ENCODE peak calls at places on chromosome 13, in four cellular contexts. One of them, this sample, is unnamed.

GRCh38 chr13:24040835-24041234 is 119.7 kb upstream of the SPATA13 start:
- DNase-seq in HepG2: no peak
- DNase-seq in GM12878: no peak
- DNase-seq in K562: no peak
- DNase-seq in this sample: no peak

GRCh38 chr13:19960673-19961015 is 2.1 kb downstream of the ZMYM2 start:
- DNase-seq in GM12878: no peak
- DNase-seq in HepG2: no peak
- DNase-seq in K562: no peak
- DNase-seq in this sample: no peak

GRCh38 chr13:96020155-96020575 is 33.0 kb downstream of the UGGT2 start:
- DNase-seq in K562: peak
- DNase-seq in GM12878: peak
- DNase-seq in HepG2: peak
- DNase-seq in this sample: no peak

GRCh38 chr13:110445722-110446569 is 115.6 kb downstream of the RAB20 start:
- DNase-seq in HepG2: no peak
- DNase-seq in GM12878: no peak
- DNase-seq in K562: no peak
- DNase-seq in this sample: no peak

GRCh38 chr13:90896022-90896421 is 451.5 kb upstream of the MIR17HG start:
- DNase-seq in K562: no peak
- DNase-seq in HepG2: no peak
- DNase-seq in GM12878: no peak
- DNase-seq in this sample: no peak

GRCh38 chr13:46899801-46900200 is 2.9 kb upstream of the HTR2A start:
- DNase-seq in K562: no peak
- DNase-seq in HepG2: no peak
- DNase-seq in GM12878: no peak
- DNase-seq in this sample: no peak

GRCh38 chr13:81987677-81988357 is 1646.9 kb upstream of the SPRY2 start:
- DNase-seq in K562: no peak
- DNase-seq in HepG2: no peak
- DNase-seq in GM12878: no peak
- DNase-seq in this sample: no peak

GRCh38 chr13:96792736-96793444 is 201.4 kb downstream of the OXGR1 start:
- DNase-seq in GM12878: no peak
- DNase-seq in K562: no peak
- DNase-seq in HepG2: no peak
- DNase-seq in this sample: no peak

GRCh38 chr13:40668335-40668734 is 1.9 kb upstream of the FOXO1 start:
- DNase-seq in K562: peak
- DNase-seq in GM12878: no peak
- DNase-seq in HepG2: peak
- DNase-seq in this sample: no peak

GRCh38 chr13:99991013-99991805 is 9.6 kb downstream of the ZIC2 start:
- DNase-seq in GM12878: no peak
- DNase-seq in HepG2: no peak
- DNase-seq in K562: no peak
- DNase-seq in this sample: no peak

GRCh38 chr13:48000559-48001126 is 430 bp downstream of the SUCLA2 start:
- DNase-seq in K562: peak
- DNase-seq in HepG2: no peak
- DNase-seq in GM12878: no peak
- DNase-seq in this sample: no peak

GRCh38 chr13:110232756-110233155 is 74.2 kb downstream of the COL4A1 start:
- DNase-seq in K562: no peak
- DNase-seq in HepG2: no peak
- DNase-seq in GM12878: no peak
- DNase-seq in this sample: no peak

GRCh38 chr13:95485045-95485517 is 67.4 kb upstream of the CLDN10 start:
- DNase-seq in K562: peak
- DNase-seq in GM12878: no peak
- DNase-seq in HepG2: peak
- DNase-seq in this sample: no peak

GRCh38 chr13:97448503-97449251 is 14.7 kb downstream of the RAP2A start:
- DNase-seq in HepG2: no peak
- DNase-seq in GM12878: peak
- DNase-seq in K562: no peak
- DNase-seq in this sample: no peak

GRCh38 chr13:98129059-98129741 is 13.7 kb upstream of the FARP1 start:
- DNase-seq in HepG2: no peak
- DNase-seq in K562: no peak
- DNase-seq in GM12878: no peak
- DNase-seq in this sample: no peak

GRCh38 chr13:24511019-24511823 is 1.4 kb downstream of the PARP4 start:
- DNase-seq in GM12878: peak
- DNase-seq in HepG2: peak
- DNase-seq in K562: peak
- DNase-seq in this sample: no peak

GRCh38 chr13:30108216-30108912 is 199.0 kb downstream of the KATNAL1 start:
- DNase-seq in GM12878: no peak
- DNase-seq in K562: no peak
- DNase-seq in HepG2: no peak
- DNase-seq in this sample: no peak

GRCh38 chr13:45859682-45860081 is 8.1 kb upstream of the SIAH3 start:
- DNase-seq in K562: no peak
- DNase-seq in GM12878: no peak
- DNase-seq in HepG2: no peak
- DNase-seq in this sample: no peak

GRCh38 chr13:90402613-90403012 is 944.9 kb upstream of the MIR17HG start:
- DNase-seq in K562: no peak
- DNase-seq in GM12878: no peak
- DNase-seq in HepG2: no peak
- DNase-seq in this sample: no peak

GRCh38 chr13:48533986-48534600 is 1.2 kb upstream of the RCBTB2 start:
- DNase-seq in HepG2: no peak
- DNase-seq in K562: no peak
- DNase-seq in GM12878: no peak
- DNase-seq in this sample: no peak

GRCh38 chr13:27449936-27450828 is at the start of gene MTIF3:
- DNase-seq in GM12878: peak
- DNase-seq in K562: peak
- DNase-seq in HepG2: peak
- DNase-seq in this sample: peak
- TF ChIP-seq EP300 in GM12878: no peak
- TF ChIP-seq EP300 in K562: no peak
- TF ChIP-seq EP300 in HepG2: no peak
- TF ChIP-seq EP300 in this sample: no peak

DNA sequence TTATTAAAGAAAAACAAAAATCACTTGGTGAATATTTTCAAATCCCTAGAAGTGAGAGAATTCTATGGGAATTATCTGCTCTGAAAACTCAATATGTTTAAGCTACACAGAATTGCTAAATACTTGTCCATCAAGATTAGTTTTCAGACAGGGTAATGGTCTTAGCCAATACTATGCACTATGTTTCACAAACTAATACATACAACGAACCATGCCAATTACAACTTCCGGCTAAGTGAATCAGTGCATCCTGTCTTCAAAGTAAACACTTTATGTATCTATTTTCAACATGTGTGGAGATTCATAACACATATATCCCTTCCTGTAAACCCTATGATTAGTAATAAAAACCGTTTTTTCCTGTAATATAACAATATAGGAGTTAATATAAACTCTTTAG is 181.5 kb downstream of the POSTN start:
- DNase-seq in K562: no peak
- DNase-seq in GM12878: no peak
- DNase-seq in HepG2: no peak
- DNase-seq in this sample: no peak
- TF ChIP-seq BRCA1 in K562: no peak
- TF ChIP-seq BRCA1 in GM12878: no peak
- TF ChIP-seq BRCA1 in HepG2: no peak
- TF ChIP-seq BRCA1 in this sample: no peak

GRCh38 chr13:39512687-39513086 is 90.3 kb downstream of the LHFPL6 start:
- DNase-seq in GM12878: no peak
- DNase-seq in K562: no peak
- DNase-seq in HepG2: no peak
- DNase-seq in this sample: no peak

GRCh38 chr13:39515231-39515630 is 87.8 kb downstream of the LHFPL6 start:
- DNase-seq in HepG2: no peak
- DNase-seq in K562: no peak
- DNase-seq in GM12878: no peak
- DNase-seq in this sample: no peak

GRCh38 chr13:39509616-39510015 is 93.4 kb downstream of the LHFPL6 start:
- DNase-seq in HepG2: no peak
- DNase-seq in K562: no peak
- DNase-seq in GM12878: no peak
- DNase-seq in this sample: no peak

GRCh38 chr13:39506559-39507390 is 96.2 kb downstream of the LHFPL6 start:
- DNase-seq in K562: no peak
- DNase-seq in GM12878: no peak
- DNase-seq in HepG2: no peak
- DNase-seq in this sample: no peak

GRCh38 chr13:39510296-39510695 is 92.7 kb downstream of the LHFPL6 start:
- DNase-seq in HepG2: no peak
- DNase-seq in GM12878: peak
- DNase-seq in K562: no peak
- DNase-seq in this sample: no peak
- TF ChIP-seq EP300 in HepG2: no peak
- TF ChIP-seq EP300 in GM12878: no peak
- TF ChIP-seq EP300 in K562: no peak
- TF ChIP-seq EP300 in this sample: no peak

GRCh38 chr13:37956536-37956935 is 87.0 kb upstream of the TRPC4 start:
- DNase-seq in HepG2: no peak
- DNase-seq in GM12878: no peak
- DNase-seq in K562: no peak
- DNase-seq in this sample: no peak
- TF ChIP-seq BRCA1 in HepG2: no peak
- TF ChIP-seq BRCA1 in GM12878: no peak
- TF ChIP-seq BRCA1 in K562: no peak
- TF ChIP-seq BRCA1 in this sample: no peak

DNA sequence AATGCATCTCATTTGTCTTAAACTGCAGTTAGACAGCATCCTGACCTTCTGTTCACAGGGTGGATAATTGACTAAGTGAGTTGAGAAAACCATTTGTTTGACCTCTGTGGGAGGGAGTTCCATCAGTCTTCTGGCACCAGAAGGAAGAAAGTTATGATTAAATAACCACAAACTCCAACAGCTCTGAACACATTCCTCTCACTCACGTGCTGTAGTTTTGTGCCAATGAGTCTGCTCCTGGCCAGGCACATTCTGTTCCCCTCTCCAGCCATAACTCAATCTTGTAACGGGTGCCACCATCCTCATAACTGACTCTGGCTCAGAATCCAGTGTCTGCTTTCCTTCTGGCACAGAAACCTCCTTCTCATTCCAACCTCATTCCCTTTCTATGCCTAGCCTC is 817.1 kb downstream of the SLITRK1 start:
- DNase-seq in HepG2: no peak
- DNase-seq in GM12878: no peak
- DNase-seq in K562: no peak
- DNase-seq in this sample: no peak
- TF ChIP-seq EP300 in HepG2: no peak
- TF ChIP-seq EP300 in GM12878: no peak
- TF ChIP-seq EP300 in K562: no peak
- TF ChIP-seq EP300 in this sample: no peak